ENCODE peak calls at places on chromosome 6, in eight cellular contexts. M, R, K, E, Z, X, A and T are unnamed samples.

GRCh38 chr6:138012682-138013081 is 94.5 kb downstream of the PERP start:
- DNase-seq in M (no peak), R (no peak), K (no peak), E (no peak), Z (no peak), X (no peak), A (no peak), T (no peak)

GRCh38 chr6:34189806-34190503 is 44.1 kb upstream of the GRM4 start:
- DNase-seq in M (no peak), R (peak; percentile 78), K (no peak), E (no peak), Z (peak; percentile 41), X (no peak), A (no peak), T (no peak)

GRCh38 chr6:139751179-139751578 is 376.7 kb upstream of the CITED2 start:
- DNase-seq in M (no peak), R (no peak), K (no peak), E (no peak), Z (no peak), X (no peak), A (no peak), T (no peak)

GRCh38 chr6:63573899-63574553 is 1.7 kb downstream of the LOC128125822 start:
- DNase-seq in M (peak; percentile 48), R (peak; percentile 74), K (peak; percentile 27), E (no peak), Z (peak; percentile 87), X (no peak), A (no peak), T (no peak)

GRCh38 chr6:24332306-24332705 is 25.6 kb downstream of the DCDC2 start:
- DNase-seq in M (no peak), R (no peak), K (no peak), E (no peak), Z (peak; percentile 54), X (no peak), A (no peak), T (no peak)

GRCh38 chr6:134787261-134787871 is 162.5 kb downstream of the ALDH8A1 start:
- DNase-seq in M (no peak), R (no peak), K (no peak), E (no peak), Z (no peak), X (no peak), A (peak; percentile 17), T (no peak)

GRCh38 chr6:42978487-42978792 is 541 bp downstream of the PEX6 start:
- DNase-seq in M (no peak), R (peak; percentile 53), K (no peak), E (peak; percentile 73), Z (no peak), X (peak; percentile 32), A (peak; percentile 33), T (no peak)

GRCh38 chr6:53065266-53066058 is at the start of gene FBXO9:
- DNase-seq in M (peak; percentile 51), R (peak; percentile 78), K (peak; percentile 52), E (peak; percentile 82), Z (peak; percentile 58), X (peak; percentile 83), A (peak; percentile 47), T (peak; percentile 35)

DNA sequence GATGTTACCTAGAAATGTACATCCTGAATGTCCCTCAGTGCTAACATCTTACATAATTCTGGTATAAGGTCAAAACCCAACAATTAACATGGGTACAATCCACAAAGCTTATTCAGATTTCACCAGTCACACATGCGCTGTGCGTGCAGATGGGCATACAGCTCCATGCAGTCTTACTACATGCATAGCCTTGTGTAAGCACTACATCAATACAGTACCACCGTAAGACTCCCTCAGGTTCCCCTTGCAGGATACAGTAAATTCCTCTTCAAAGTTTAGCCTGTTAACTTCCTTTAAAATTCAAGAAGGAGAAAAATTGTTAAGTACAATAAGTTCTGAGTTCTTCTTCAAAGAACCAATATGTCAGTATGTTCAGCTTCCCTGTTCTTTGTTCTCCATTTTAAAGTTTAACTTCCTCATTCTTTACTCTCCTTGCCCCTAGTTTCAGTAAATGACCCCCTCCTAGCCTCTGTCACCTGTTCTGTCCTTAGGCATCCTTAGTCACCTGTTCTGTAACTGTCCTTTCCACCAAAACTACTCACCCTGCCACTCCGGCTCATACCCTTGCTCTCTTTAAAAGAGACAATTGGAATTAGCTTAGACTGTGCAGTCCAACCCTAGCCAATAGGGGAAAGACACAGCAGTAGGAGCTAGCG is 119.4 kb downstream of the DTNBP1 start:
- DNase-seq in M (no peak), R (no peak), K (no peak), E (no peak), Z (no peak), X (no peak), A (no peak), T (no peak)
- H3K4me3 ChIP-seq in M (no peak overlapping the region), R (no peak overlapping the region), K (no peak overlapping the region), E (no peak overlapping the region), Z (no peak overlapping the region), X (no peak overlapping the region), A (no peak overlapping the region), T (no peak overlapping the region)

DNA sequence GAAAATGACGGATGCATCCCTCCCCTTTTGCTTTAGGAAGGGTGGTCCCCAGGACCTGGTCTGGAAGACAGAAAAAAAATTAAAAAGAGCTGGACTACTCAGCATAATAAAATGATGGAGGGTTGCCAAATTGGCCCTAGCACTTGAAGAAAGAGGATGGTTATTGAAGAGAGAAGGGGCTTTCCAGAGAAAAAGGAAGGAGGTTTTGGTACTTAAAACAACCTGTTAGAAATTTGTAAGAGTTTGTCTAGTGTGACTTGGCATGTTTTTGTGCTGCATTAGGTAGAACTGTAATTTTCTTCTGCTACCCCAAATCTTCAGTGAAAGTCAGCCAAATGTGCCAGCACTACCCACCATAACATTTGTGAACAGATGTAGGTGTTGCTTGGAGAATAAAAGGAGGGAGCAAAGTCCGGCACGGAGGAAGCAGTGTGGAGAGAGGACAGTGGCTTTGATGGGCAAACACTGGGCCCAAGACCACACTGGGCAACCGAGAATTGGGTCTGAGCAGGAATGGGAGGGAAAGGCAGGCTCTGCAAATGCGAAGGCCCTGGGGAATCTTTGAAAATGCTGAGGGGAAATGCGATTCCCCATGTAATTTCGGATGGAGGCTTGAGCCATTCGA is 160.9 kb downstream of the QRSL1 start:
- DNase-seq in M (no peak), R (no peak), K (no peak), E (no peak), Z (peak; percentile 33), X (no peak), A (no peak), T (no peak)
- TF ChIP-seq POLR2A in M (no peak), R (no peak), K (no peak), E (no peak), Z (no peak), X (no peak), A (no peak), T (no peak)

DNA sequence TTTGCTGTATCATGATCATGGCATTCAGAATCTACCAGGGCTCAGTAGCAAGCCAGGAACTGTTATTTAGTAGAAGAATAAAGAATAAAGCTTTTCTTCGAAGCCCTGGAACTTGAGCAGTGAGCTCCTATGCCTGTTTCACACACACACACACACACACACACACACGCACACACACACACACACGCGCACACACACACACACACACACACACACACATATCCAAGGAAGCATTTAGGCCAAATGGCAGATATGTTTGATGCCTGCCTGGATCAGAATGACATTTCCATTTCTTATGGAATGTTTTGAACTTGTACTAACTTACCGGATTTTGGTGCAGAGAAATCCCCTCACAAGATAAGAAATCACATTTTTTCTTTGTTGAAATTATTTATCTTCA is 35.5 kb downstream of the RPP21 start:
- DNase-seq in M (no peak), R (no peak), K (no peak), E (no peak), Z (no peak), X (no peak), A (no peak), T (no peak)
- H3K4me3 ChIP-seq in M (no peak overlapping the region), R (no peak overlapping the region), K (no peak overlapping the region), E (no peak overlapping the region), Z (no peak overlapping the region), X (no peak overlapping the region), A (no peak overlapping the region), T (no peak overlapping the region)

DNA sequence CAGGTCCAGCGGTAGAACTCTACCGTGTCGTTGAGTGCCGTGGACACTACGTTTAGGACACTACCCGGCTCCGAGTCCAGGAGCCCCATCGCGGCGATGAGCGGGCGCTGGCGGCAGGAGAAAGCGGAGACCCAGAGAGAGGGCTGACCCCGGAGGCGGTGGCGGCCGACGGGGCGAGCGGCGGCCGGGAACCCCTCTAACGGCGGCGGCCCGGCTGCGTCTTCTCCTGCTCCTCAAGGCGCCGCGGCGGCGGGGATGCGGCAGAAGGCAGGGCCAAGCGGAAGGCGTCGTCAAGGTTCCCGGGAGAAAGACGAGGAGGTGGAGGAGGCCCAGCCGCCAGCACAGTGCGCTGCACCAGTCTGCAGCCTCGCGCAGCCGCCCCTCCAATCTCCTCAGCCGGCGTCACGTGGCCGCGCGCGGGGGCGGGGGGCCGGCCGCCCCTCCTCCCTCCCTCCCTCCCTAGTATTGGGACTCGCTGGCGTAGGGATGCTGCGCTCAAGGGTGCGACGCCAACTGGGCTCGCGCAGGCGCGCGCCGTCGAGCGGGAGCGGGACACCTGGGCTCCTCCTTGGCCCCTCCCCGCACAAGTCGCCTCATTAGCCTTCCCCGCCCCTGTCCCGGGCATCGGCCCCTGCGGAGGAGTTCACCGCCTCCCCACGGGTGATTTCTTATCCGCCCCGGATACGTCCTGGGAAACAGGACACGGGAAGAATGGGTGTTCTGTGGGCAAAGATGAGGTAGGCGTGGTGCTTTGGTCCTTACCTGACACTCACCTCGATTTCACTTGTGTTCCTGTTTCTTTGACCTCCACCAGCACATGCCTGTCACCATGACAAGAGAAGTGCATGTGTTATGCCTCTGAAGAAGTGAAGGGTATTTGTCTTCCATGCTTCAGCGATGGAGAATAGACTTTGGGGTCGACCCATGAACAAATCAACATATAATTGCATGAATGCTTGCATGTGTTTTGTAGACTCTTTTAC is at the start of gene ELOVL4:
- DNase-seq in M (peak; percentile 47), R (peak; percentile 23), K (peak; percentile 65), E (peak; percentile 59), Z (no peak), X (peak; percentile 62), A (peak; percentile 7), T (no peak)
- TF ChIP-seq POLR2A in M (no peak), R (no peak), K (peak; percentile 49), E (no peak), Z (no peak), X (no peak), A (peak; percentile 38), T (no peak)

DNA sequence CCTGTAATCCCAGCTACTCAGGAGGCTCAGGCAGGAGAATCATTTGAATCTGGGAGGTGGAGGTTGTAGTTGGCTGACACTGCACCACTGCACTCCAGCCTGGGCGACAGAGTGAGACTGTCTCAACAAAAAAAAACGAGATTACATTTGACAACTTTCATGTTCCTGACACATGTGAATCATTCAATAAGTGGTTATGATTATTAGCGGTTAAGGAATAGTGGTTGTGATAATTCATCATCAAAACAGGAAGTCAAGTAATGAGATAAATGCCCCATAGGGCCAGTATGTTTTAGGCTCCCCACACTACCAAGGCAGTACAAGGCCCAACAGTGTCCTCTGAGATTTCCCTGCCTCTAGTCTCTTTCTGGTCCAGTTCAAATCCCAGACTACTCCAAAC is 2.5 kb downstream of the HDDC2 start:
- DNase-seq in M (no peak), R (no peak), K (no peak), E (no peak), Z (no peak), X (no peak), A (no peak), T (no peak)
- H3K4me3 ChIP-seq in M (no peak overlapping the region), R (no peak overlapping the region), K (no peak overlapping the region), E (no peak overlapping the region), Z (no peak overlapping the region), X (no peak overlapping the region), A (no peak overlapping the region), T (no peak overlapping the region)